ENCODE peak calls at places on chromosomes 4 and X, in nine cellular contexts. V is stimulated activated CD4-positive, alpha-beta T cell treated with anti-CD3 and anti-CD28 coated beads, TNF-alpha, amount 100 ng/mL, for 48 hours; C is IMR-90; A is pancreas; E is effector memory CD8-positive, alpha-beta T cell; H is NCI-H2081; N is posterior cingulate gyrus; Q is dermis microvascular lymphatic vessel endothelial cell; S is activated CD4-positive, alpha-beta T cell treated with anti-CD3 and anti-CD28 coated beads, Interleukin-2, amount 50 U/mL, for 48 hours. P is an unnamed sample.

GRCh38 chr4:158535130-158535614 is 13.5 kb downstream of the RXFP1 start:
- DNase-seq in H (no peak), A (no peak), C (peak), S (no peak), E (no peak), V (peak), N (no peak), Q (peak), P (no peak)

GRCh38 chrX:15863944-15864491 is 9.4 kb upstream of the AP1S2 start:
- DNase-seq in V (no peak), C (no peak), E (no peak), S (no peak), N (no peak), H (no peak), Q (no peak), A (no peak), P (no peak)

GRCh38 chrX:729583-730409 is 99.2 kb downstream of the SHOX start:
- DNase-seq in E (no peak), H (no peak), S (no peak), Q (no peak), N (no peak), C (no peak), A (no peak), V (no peak), P (no peak)

GRCh38 chr4:166435449-166435848 is 562.4 kb downstream of the TLL1 start:
- DNase-seq in H (no peak), A (no peak), E (no peak), S (no peak), V (no peak), C (peak), Q (peak), N (no peak), P (no peak)

GRCh38 chrX:152641256-152641875 is 3.7 kb downstream of the GABRQ start:
- DNase-seq in C (no peak), A (no peak), H (no peak), Q (no peak), V (no peak), E (no peak), N (no peak), S (no peak), P (no peak)

GRCh38 chr4:170979736-170980135 is 833.5 kb upstream of the GALNTL6 start:
- DNase-seq in N (peak), S (no peak), C (no peak), Q (no peak), H (no peak), V (no peak), E (no peak), A (no peak), P (no peak)

GRCh38 chrX:47859686-47860085 is 23.0 kb downstream of the ZNF81 start:
- DNase-seq in A (no peak), E (no peak), V (no peak), C (no peak), Q (no peak), H (no peak), N (no peak), S (no peak), P (no peak)

GRCh38 chrX:119989905-119990408 is 46.4 kb upstream of the NKAP start:
- DNase-seq in Q (no peak), S (no peak), N (no peak), V (no peak), C (no peak), H (no peak), A (no peak), E (no peak), P (no peak)

GRCh38 chr4:20773144-20773997 is 73.1 kb downstream of the PACRGL start:
- DNase-seq in N (peak), A (peak), H (peak), V (no peak), Q (peak), E (peak), S (peak), C (peak), P (no peak)

GRCh38 chr4:179040259-179040658 is 1598.0 kb upstream of the AGA start:
- DNase-seq in H (no peak), S (no peak), Q (no peak), A (no peak), C (no peak), N (no peak), E (no peak), V (no peak), P (no peak)

GRCh38 chrX:148500428-148501120 is at the start of gene AFF2:
- DNase-seq in N (peak), H (no peak), C (no peak), A (peak), S (peak), Q (peak), E (peak), V (peak), P (no peak)

GRCh38 chr4:140851032-140851636 is 94.9 kb upstream of the TBC1D9 start:
- DNase-seq in E (no peak), N (peak), S (no peak), V (no peak), A (no peak), H (peak), Q (peak), C (peak), P (no peak)

GRCh38 chr4:83782591-83782990 is 246.7 kb downstream of the GPAT3 start:
- DNase-seq in E (no peak), H (no peak), V (no peak), Q (no peak), S (no peak), N (no peak), C (no peak), A (no peak), P (no peak)

GRCh38 chr4:106315476-106315967 is 487 bp downstream of the TBCK start:
- DNase-seq in N (no peak), H (peak), A (no peak), C (peak), S (no peak), Q (peak), V (peak), E (peak), P (no peak)

GRCh38 chr4:6907658-6908191 is 1.9 kb upstream of the TBC1D14 start:
- DNase-seq in C (no peak), H (peak), V (no peak), Q (peak), A (no peak), N (no peak), S (no peak), E (no peak), P (no peak)

GRCh38 chr4:163263601-163264000 is 68.8 kb downstream of the NPY1R start:
- DNase-seq in E (no peak), N (peak), C (no peak), A (no peak), H (no peak), S (no peak), V (no peak), Q (no peak), P (no peak)

GRCh38 chr4:109985993-109986640 is 73.4 kb downstream of the EGF start:
- DNase-seq in H (no peak), Q (no peak), E (no peak), S (no peak), C (no peak), A (no peak), V (no peak), N (no peak), P (no peak)

GRCh38 chr4:139795915-139796314 is 130.3 kb downstream of the MGST2 start:
- DNase-seq in Q (no peak), V (no peak), E (no peak), N (no peak), H (no peak), S (no peak), A (no peak), C (peak), P (no peak)

GRCh38 chr4:41256740-41257256 is at the start of gene UCHL1:
- DNase-seq in C (peak), E (no peak), H (peak), V (no peak), S (no peak), Q (peak), N (peak), A (peak), P (no peak)

GRCh38 chr4:52750819-52751348 is 341 bp downstream of the ERVMER34-1 start:
- DNase-seq in E (no peak), N (no peak), Q (peak), V (no peak), C (no peak), A (peak), H (no peak), S (peak), P (no peak)

GRCh38 chr4:67885727-67886126 is 1.9 kb upstream of the TMPRSS11D start:
- DNase-seq in V (no peak), H (no peak), S (no peak), N (no peak), C (peak), A (no peak), E (no peak), Q (peak), P (no peak)

GRCh38 chr4:152072001-152072485 is 311.2 kb upstream of the GATB start:
- DNase-seq in N (no peak), E (no peak), A (no peak), Q (no peak), C (peak), H (no peak), S (no peak), V (no peak), P (no peak)

GRCh38 chr4:119493419-119493818 is 135.2 kb downstream of the PDE5A start:
- DNase-seq in S (no peak), C (no peak), A (no peak), E (no peak), V (no peak), Q (peak), H (no peak), N (no peak), P (no peak)

GRCh38 chrX:63884821-63885790 is 100.1 kb upstream of the ARHGEF9 start:
- DNase-seq in E (no peak), H (no peak), N (no peak), A (no peak), C (no peak), V (no peak), S (no peak), Q (no peak), P (no peak)

GRCh38 chr4:8913121-8913857 is 41.6 kb upstream of the HMX1 start:
- DNase-seq in Q (no peak), N (no peak), A (no peak), H (no peak), C (no peak), V (no peak), S (no peak), E (no peak), P (no peak)

GRCh38 chrX:30612250-30612655 is 34.7 kb upstream of the TASL start:
- DNase-seq in C (no peak), Q (no peak), N (no peak), E (no peak), S (no peak), A (no peak), H (peak), V (no peak), P (no peak)

GRCh38 chr4:171812377-171813194 is 618 bp upstream of the GALNTL6 start:
- DNase-seq in E (no peak), C (no peak), V (no peak), S (no peak), A (peak), Q (no peak), H (peak), N (peak), P (no peak)

GRCh38 chr4:14650127-14650526 is 352.2 kb upstream of the CPEB2 start:
- DNase-seq in E (no peak), Q (no peak), A (no peak), C (peak), S (no peak), N (no peak), V (no peak), H (no peak), P (no peak)

GRCh38 chr4:140743194-140743931 is 12.8 kb downstream of the TBC1D9 start:
- DNase-seq in V (no peak), A (no peak), H (no peak), E (no peak), C (peak), N (no peak), S (no peak), Q (peak), P (no peak)

GRCh38 chr4:128769011-128769410 is 40.5 kb upstream of the JADE1 start:
- DNase-seq in Q (no peak), H (no peak), E (no peak), N (no peak), C (no peak), S (no peak), V (no peak), A (no peak), P (no peak)

GRCh38 chr4:88458091-88458740 is 1.3 kb downstream of the HERC5 start:
- DNase-seq in V (no peak), Q (no peak), C (no peak), H (no peak), A (no peak), S (no peak), N (no peak), E (no peak), P (no peak)

GRCh38 chr4:88143504-88143903 is 14.9 kb downstream of the ABCG2 start:
- DNase-seq in S (no peak), N (no peak), E (no peak), C (peak), H (no peak), V (no peak), Q (peak), A (no peak), P (no peak)

GRCh38 chr4:39641451-39641850 is 2.8 kb upstream of the SMIM14 start:
- DNase-seq in H (no peak), Q (no peak), V (no peak), A (no peak), S (no peak), C (no peak), E (no peak), N (no peak), P (no peak)

GRCh38 chr4:19739101-19739651 is 512.5 kb upstream of the SLIT2 start:
- DNase-seq in A (no peak), E (no peak), S (no peak), N (no peak), C (peak), Q (peak), V (no peak), H (no peak), P (no peak)

GRCh38 chr4:74109894-74110605 is 11.1 kb upstream of the CXCL2 start:
- DNase-seq in V (no peak), C (peak), A (no peak), E (no peak), N (no peak), H (no peak), S (no peak), Q (peak), P (no peak)

GRCh38 chrX:76127341-76127740 is 45.5 kb upstream of the PBDC1 start:
- DNase-seq in A (no peak), S (no peak), Q (peak), N (no peak), C (no peak), E (no peak), V (no peak), H (no peak), P (no peak)

GRCh38 chr4:151340751-151341385 is 15.5 kb upstream of the SH3D19 start:
- DNase-seq in V (no peak), Q (no peak), H (no peak), N (no peak), C (peak), S (no peak), A (no peak), E (no peak), P (no peak)